ENCODE peak calls at places on chromosomes 4 and X, in five cellular contexts. B, G, P, L and T are unnamed samples. For H3K9me3 and H3K4me1, the result is how much of the 10 kb centered on the place peaks cover.

GRCh38 chrX:152640039-152640818 is 2.5 kb downstream of the GABRQ start:
- DNase-seq in P (no peak), B (no peak), G (no peak), L (peak), T (no peak)

GRCh38 chr4:175035907-175036306 is 117.7 kb downstream of the ADAM29 start:
- DNase-seq in G (no peak), P (no peak), B (no peak), L (peak), T (no peak)

GRCh38 chrX:121349263-121349662 is 301.9 kb downstream of the GLUD2 start:
- DNase-seq in P (peak), L (no peak), G (no peak), B (no peak), T (no peak)

GRCh38 chrX:65928522-65928921 is 111.4 kb downstream of the VSIG4 start:
- DNase-seq in P (no peak), L (no peak), G (no peak), B (no peak), T (no peak)

GRCh38 chr4:130479020-130479419 is 1383.1 kb downstream of the C4orf33 start:
- DNase-seq in L (peak), G (no peak), B (no peak), P (no peak), T (no peak)

GRCh38 chr4:10094841-10095240 is 21.8 kb downstream of the WDR1 start:
- DNase-seq in L (no peak), G (no peak), P (no peak), B (no peak), T (no peak)

GRCh38 chr4:7309636-7310035 is 117.3 kb downstream of the SORCS2 start:
- DNase-seq in G (no peak), P (no peak), B (no peak), L (no peak), T (no peak)

GRCh38 chr4:82688091-82688815 is 110.3 kb downstream of the SCD5 start:
- DNase-seq in B (no peak), L (no peak), P (no peak), G (no peak), T (no peak)

GRCh38 chrX:11670316-11670715 is 4.6 kb upstream of the ARHGAP6 start:
- DNase-seq in P (no peak), B (no peak), G (no peak), L (no peak), T (no peak)

GRCh38 chr4:102531441-102531840 is 30.3 kb downstream of the NFKB1 start:
- DNase-seq in G (no peak), B (no peak), L (peak), P (no peak), T (no peak)

GRCh38 chrX:20711366-20711765 is 444.7 kb upstream of the RPS6KA3 start:
- DNase-seq in G (no peak), L (no peak), B (no peak), P (no peak), T (no peak)

GRCh38 chrX:2503591-2504500 is 3.1 kb upstream of the DHRSX start:
- DNase-seq in G (no peak), L (no peak), B (no peak), P (no peak), T (no peak)

GRCh38 chrX:46574337-46574940 is 874 bp downstream of the CHST7 start:
- DNase-seq in L (peak), P (peak), G (peak), B (peak), T (peak)

GRCh38 chrX:115892056-115892708 is 278.4 kb upstream of the AGTR2 start:
- DNase-seq in B (no peak), P (no peak), L (no peak), G (no peak), T (no peak)

GRCh38 chrX:44669626-44670025 is 127.0 kb upstream of the FUNDC1 start:
- DNase-seq in G (no peak), P (no peak), B (no peak), L (no peak), T (no peak)

GRCh38 chr4:100372432-100372831 is 145.4 kb downstream of the EMCN start:
- DNase-seq in P (no peak), G (no peak), B (peak), L (no peak), T (peak)

GRCh38 chr4:23815351-23815750 is 74.5 kb downstream of the PPARGC1A start:
- DNase-seq in L (no peak), P (no peak), B (no peak), G (no peak), T (no peak)

GRCh38 chrX:119272882-119273806 is 37.1 kb downstream of the PGRMC1 start:
- DNase-seq in G (peak), P (no peak), L (peak), B (peak), T (no peak)

GRCh38 chr4:1981251-1982055 is 27.3 kb downstream of the NELFA start:
- DNase-seq in L (no peak), G (no peak), B (peak), P (no peak), T (peak)

GRCh38 chrX:2692221-2693122 is 1.4 kb downstream of the CD99 start:
- DNase-seq in L (peak), P (no peak), B (peak), G (peak), T (no peak)

GRCh38 chr4:184384056-184384809 is 90.1 kb downstream of the IRF2 start:
- DNase-seq in B (no peak), L (peak), P (peak), G (no peak), T (no peak)

GRCh38 chr4:140982613-140983340 is 150.5 kb downstream of the RNF150 start:
- DNase-seq in L (peak), P (no peak), B (no peak), G (no peak), T (no peak)

GRCh38 chr4:40199999-40200880 is 3.4 kb downstream of the RHOH start:
- DNase-seq in G (no peak), L (peak), P (peak), B (no peak), T (no peak)

GRCh38 chrX:27915617-27916016 is 65.6 kb downstream of the DCAF8L1 start:
- DNase-seq in G (no peak), L (peak), P (no peak), B (no peak), T (no peak)

GRCh38 chr4:851701-852430 is 25.9 kb upstream of the CPLX1 start:
- DNase-seq in B (no peak), G (peak), L (no peak), P (no peak), T (no peak)

GRCh38 chr4:108743021-108743420 is 19.8 kb downstream of the ETNPPL start:
- DNase-seq in G (no peak), B (no peak), P (no peak), L (no peak), T (no peak)

GRCh38 chrX:22357621-22358020 is 84.9 kb downstream of the CBLL2 start:
- DNase-seq in P (no peak), B (no peak), L (peak), G (no peak), T (no peak)

GRCh38 chr4:138979742-138980141 is 35.8 kb upstream of the NOCT start:
- DNase-seq in B (no peak), L (no peak), P (no peak), G (no peak), T (no peak)

GRCh38 chr4:37008199-37008598 is 236.3 kb upstream of the NWD2 start:
- DNase-seq in P (no peak), L (peak), G (no peak), B (no peak), T (no peak)

GRCh38 chr4:183589710-183590109 is 69.3 kb downstream of the RWDD4 start:
- DNase-seq in G (no peak), B (no peak), L (peak), P (no peak), T (no peak)

GRCh38 chrX:139077303-139078131 is 366.0 kb upstream of the FGF13 start:
- DNase-seq in P (no peak), G (no peak), B (no peak), L (peak), T (no peak)

GRCh38 chr4:122131562-122132157 is 20.5 kb upstream of the BLTP1 start:
- DNase-seq in G (no peak), L (no peak), B (no peak), P (no peak), T (no peak)

GRCh38 chr4:177737387-177737965 is 295.2 kb upstream of the AGA start:
- DNase-seq in G (no peak), L (peak), P (peak), B (no peak), T (no peak)

DNA sequence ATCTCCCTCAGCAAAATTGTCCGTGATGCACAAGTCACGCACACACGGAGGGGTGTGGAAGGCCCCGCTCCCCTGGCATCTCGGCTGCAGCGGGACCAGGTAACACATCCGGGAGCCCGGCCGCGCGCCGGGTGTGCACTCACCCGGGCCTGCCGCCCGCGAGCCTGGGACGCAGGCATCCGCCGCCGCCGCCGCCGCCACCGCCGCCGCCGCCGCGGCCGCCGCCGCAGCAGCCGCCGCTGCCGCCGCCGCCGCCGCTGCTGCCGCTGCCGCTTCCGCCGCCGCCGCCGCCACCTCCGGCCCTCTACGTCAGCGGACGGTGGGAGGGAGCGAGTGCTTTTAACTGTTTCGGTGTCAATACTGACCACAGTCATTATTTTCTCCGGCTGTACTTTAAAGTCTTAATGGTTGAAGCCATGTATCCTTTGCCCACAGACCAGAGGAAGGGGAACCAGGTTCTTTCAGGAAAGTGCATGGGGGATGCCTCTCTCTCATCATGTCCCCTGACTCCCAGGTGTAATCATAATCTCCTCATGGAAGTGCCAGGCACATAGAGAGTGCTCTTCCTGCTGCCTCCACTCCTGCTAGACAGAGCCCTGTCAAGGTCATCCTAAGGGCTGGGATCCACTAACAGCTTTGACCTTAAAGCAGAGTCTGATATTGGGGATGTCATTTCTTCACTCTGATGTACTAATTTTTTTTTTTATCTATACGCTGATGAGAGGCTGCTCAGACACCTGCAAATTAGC is 38.0 kb downstream of the MAGEE2 start:
- DNase-seq in B (peak), G (peak), L (peak), P (no peak), T (peak)
- H3K9me3 ChIP-seq in B (under half), G (under half), L (under half), P (under half), T (under half)

GRCh38 chrX:150201841-150202240 is 161.3 kb upstream of the MAMLD1 start:
- DNase-seq in P (no peak), G (no peak), L (peak), B (no peak), T (no peak)

GRCh38 chrX:150207733-150208132 is 155.4 kb upstream of the MAMLD1 start:
- DNase-seq in B (no peak), L (no peak), G (no peak), P (no peak), T (no peak)

GRCh38 chrX:150202641-150203248 is 160.4 kb upstream of the MAMLD1 start:
- DNase-seq in G (no peak), P (no peak), B (no peak), L (peak), T (no peak)

GRCh38 chrX:150203249-150203647 is 159.9 kb upstream of the MAMLD1 start:
- DNase-seq in G (no peak), B (no peak), P (no peak), L (no peak), T (no peak)

GRCh38 chrX:150205011-150205410 is 158.1 kb upstream of the MAMLD1 start:
- DNase-seq in G (no peak), L (no peak), P (no peak), B (peak), T (no peak)
- H3K4me1 ChIP-seq in G (under half), L (under half), P (under half), B (under half), T (under half)

DNA sequence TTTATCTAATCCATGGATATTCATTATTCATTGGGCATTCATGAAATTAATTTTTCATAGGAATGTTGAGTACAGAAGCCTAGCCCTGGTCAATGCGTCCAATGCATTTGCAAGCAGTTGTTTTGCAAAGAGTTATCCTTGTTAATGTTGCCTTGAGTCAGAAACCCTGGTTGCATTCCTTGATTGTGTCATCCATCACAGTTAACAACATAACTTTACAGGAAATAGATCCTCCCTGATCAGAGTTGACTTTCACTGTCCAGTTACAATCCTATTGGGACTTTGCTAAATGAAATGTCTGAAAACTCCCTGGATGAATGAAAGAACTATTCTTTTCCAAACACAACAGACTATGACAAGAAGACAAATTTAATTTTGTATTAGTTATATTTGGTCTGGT is 924.3 kb upstream of the SLIT2 start:
- DNase-seq in G (no peak), L (peak), B (no peak), P (no peak), T (no peak)
- H3K9me3 ChIP-seq in G (under half), L (under half), B (under half), P (under half), T (under half)

DNA sequence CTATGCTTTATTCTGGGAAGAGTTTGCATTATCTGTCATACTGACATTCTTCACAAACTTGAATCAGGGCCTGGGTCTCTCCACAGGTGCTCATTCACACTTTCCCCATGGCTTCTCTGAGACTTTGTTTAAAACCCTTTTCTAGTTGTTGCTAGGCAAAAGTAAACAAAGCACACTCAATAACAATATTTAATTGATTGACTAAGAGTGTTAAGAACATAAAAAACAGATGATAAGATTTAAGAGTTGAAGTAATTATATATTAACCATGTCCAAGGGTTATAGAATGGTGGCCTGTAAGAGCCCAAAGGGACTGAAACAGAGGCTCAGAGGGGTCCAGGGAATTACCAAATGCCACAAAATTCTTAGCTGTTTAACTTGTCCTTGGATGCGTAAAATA is 7.1 kb downstream of the MAOA start:
- DNase-seq in B (no peak), P (no peak), G (no peak), L (no peak), T (no peak)
- H3K4me1 ChIP-seq in B (under half), P (under half), G (under half), L (under half), T (under half)

DNA sequence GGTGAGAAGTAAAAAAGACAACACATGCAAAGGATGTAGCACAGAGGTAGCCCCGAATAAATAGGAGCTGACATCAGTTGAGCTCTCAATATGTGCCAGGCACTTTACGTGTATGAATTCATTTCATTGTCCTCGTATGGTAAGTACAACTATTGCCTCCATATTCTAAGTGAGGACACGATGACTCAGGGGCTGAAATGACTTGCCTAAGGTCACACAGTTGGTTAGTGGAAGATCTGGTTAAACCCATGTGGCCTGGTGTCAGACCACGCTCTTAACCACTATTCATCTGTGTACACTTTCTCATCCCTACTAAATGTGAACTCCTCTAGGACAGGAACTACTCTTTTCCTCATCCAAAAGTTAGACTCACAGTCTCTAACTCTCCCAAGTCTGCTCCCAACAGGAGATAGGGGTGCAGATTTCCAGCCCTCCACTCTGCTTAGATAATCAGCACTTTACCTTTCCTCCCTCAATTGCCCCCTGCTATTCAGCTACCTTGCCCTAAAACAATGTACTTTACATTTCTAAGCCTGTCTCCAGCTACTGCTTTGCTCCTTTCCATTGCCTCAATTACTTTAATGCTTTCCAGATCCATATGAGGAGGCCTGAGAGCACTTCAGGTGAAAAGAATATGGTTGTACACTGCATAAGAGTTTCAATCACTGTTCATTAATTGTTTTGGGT is 58.8 kb upstream of the LHFPL1 start:
- DNase-seq in B (no peak), G (no peak), P (no peak), L (no peak), T (no peak)
- H3K9me3 ChIP-seq in B (under half), G (under half), P (under half), L (under half), T (under half)